ENCODE peak calls at places on chromosomes 4 and X, in nine cellular contexts. One of them, this sample, is unnamed.

GRCh38 chr4:179128299-179128698 is 1686.1 kb upstream of the AGA start:
- DNase-seq in activated gamma-delta T cell treated with Interleukin-2 at 50 U/mL for 16 hours: no peak
- DNase-seq in AG04450: no peak
- DNase-seq in T-helper 9 cell: no peak
- DNase-seq in non-pigmented ciliary epithelial cell: no peak
- DNase-seq in mucosa of descending colon: no peak
- DNase-seq in RWPE1: no peak
- DNase-seq in stimulated activated CD4-positive, alpha-beta T cell treated with anti-CD3 and anti-CD28 coated beads, Interleukin-2, amount 100 ng/mL, for 24 hours: no peak
- DNase-seq in fibroblast of lung: no peak
- DNase-seq in this sample: no peak

GRCh38 chr4:57501715-57502114 is 391.5 kb upstream of the IGFBP7 start:
- DNase-seq in activated gamma-delta T cell treated with Interleukin-2 at 50 U/mL for 16 hours: no peak
- DNase-seq in AG04450: no peak
- DNase-seq in T-helper 9 cell: no peak
- DNase-seq in non-pigmented ciliary epithelial cell: peak
- DNase-seq in mucosa of descending colon: no peak
- DNase-seq in RWPE1: peak
- DNase-seq in stimulated activated CD4-positive, alpha-beta T cell treated with anti-CD3 and anti-CD28 coated beads, Interleukin-2, amount 100 ng/mL, for 24 hours: no peak
- DNase-seq in fibroblast of lung: peak
- DNase-seq in this sample: peak

GRCh38 chr4:6687947-6688878 is 5.5 kb upstream of the S100P start:
- DNase-seq in activated gamma-delta T cell treated with Interleukin-2 at 50 U/mL for 16 hours: no peak
- DNase-seq in AG04450: no peak
- DNase-seq in T-helper 9 cell: no peak
- DNase-seq in non-pigmented ciliary epithelial cell: no peak
- DNase-seq in mucosa of descending colon: no peak
- DNase-seq in RWPE1: no peak
- DNase-seq in stimulated activated CD4-positive, alpha-beta T cell treated with anti-CD3 and anti-CD28 coated beads, Interleukin-2, amount 100 ng/mL, for 24 hours: no peak
- DNase-seq in fibroblast of lung: no peak
- DNase-seq in this sample: no peak

GRCh38 chr4:113978561-113979156 is 788 bp downstream of the ARSJ start:
- DNase-seq in activated gamma-delta T cell treated with Interleukin-2 at 50 U/mL for 16 hours: no peak
- DNase-seq in AG04450: no peak
- DNase-seq in T-helper 9 cell: no peak
- DNase-seq in non-pigmented ciliary epithelial cell: no peak
- DNase-seq in mucosa of descending colon: no peak
- DNase-seq in RWPE1: peak
- DNase-seq in stimulated activated CD4-positive, alpha-beta T cell treated with anti-CD3 and anti-CD28 coated beads, Interleukin-2, amount 100 ng/mL, for 24 hours: no peak
- DNase-seq in fibroblast of lung: peak
- DNase-seq in this sample: no peak

GRCh38 chr4:8821151-8821950 is 50.3 kb downstream of the HMX1 start:
- DNase-seq in activated gamma-delta T cell treated with Interleukin-2 at 50 U/mL for 16 hours: no peak
- DNase-seq in AG04450: no peak
- DNase-seq in T-helper 9 cell: no peak
- DNase-seq in non-pigmented ciliary epithelial cell: no peak
- DNase-seq in mucosa of descending colon: no peak
- DNase-seq in RWPE1: no peak
- DNase-seq in stimulated activated CD4-positive, alpha-beta T cell treated with anti-CD3 and anti-CD28 coated beads, Interleukin-2, amount 100 ng/mL, for 24 hours: no peak
- DNase-seq in fibroblast of lung: no peak
- DNase-seq in this sample: no peak

GRCh38 chr4:573122-573892 is 2.8 kb downstream of the TMEM271 start:
- DNase-seq in activated gamma-delta T cell treated with Interleukin-2 at 50 U/mL for 16 hours: no peak
- DNase-seq in AG04450: no peak
- DNase-seq in T-helper 9 cell: no peak
- DNase-seq in non-pigmented ciliary epithelial cell: no peak
- DNase-seq in mucosa of descending colon: no peak
- DNase-seq in RWPE1: no peak
- DNase-seq in stimulated activated CD4-positive, alpha-beta T cell treated with anti-CD3 and anti-CD28 coated beads, Interleukin-2, amount 100 ng/mL, for 24 hours: no peak
- DNase-seq in fibroblast of lung: no peak
- DNase-seq in this sample: no peak

GRCh38 chrX:46758163-46758955 is 559 bp downstream of the SLC9A7 start:
- DNase-seq in activated gamma-delta T cell treated with Interleukin-2 at 50 U/mL for 16 hours: peak
- DNase-seq in AG04450: no peak
- DNase-seq in T-helper 9 cell: peak
- DNase-seq in non-pigmented ciliary epithelial cell: no peak
- DNase-seq in mucosa of descending colon: peak
- DNase-seq in RWPE1: no peak
- DNase-seq in stimulated activated CD4-positive, alpha-beta T cell treated with anti-CD3 and anti-CD28 coated beads, Interleukin-2, amount 100 ng/mL, for 24 hours: peak
- DNase-seq in fibroblast of lung: peak
- DNase-seq in this sample: peak

GRCh38 chrX:155864655-155865054 is 16.5 kb upstream of the VAMP7 start:
- DNase-seq in activated gamma-delta T cell treated with Interleukin-2 at 50 U/mL for 16 hours: no peak
- DNase-seq in AG04450: no peak
- DNase-seq in T-helper 9 cell: no peak
- DNase-seq in non-pigmented ciliary epithelial cell: no peak
- DNase-seq in mucosa of descending colon: no peak
- DNase-seq in RWPE1: peak
- DNase-seq in stimulated activated CD4-positive, alpha-beta T cell treated with anti-CD3 and anti-CD28 coated beads, Interleukin-2, amount 100 ng/mL, for 24 hours: no peak
- DNase-seq in fibroblast of lung: no peak
- DNase-seq in this sample: no peak

GRCh38 chr4:128355301-128355700 is 67.7 kb upstream of the PGRMC2 start:
- DNase-seq in activated gamma-delta T cell treated with Interleukin-2 at 50 U/mL for 16 hours: no peak
- DNase-seq in AG04450: no peak
- DNase-seq in T-helper 9 cell: no peak
- DNase-seq in non-pigmented ciliary epithelial cell: no peak
- DNase-seq in mucosa of descending colon: peak
- DNase-seq in RWPE1: no peak
- DNase-seq in stimulated activated CD4-positive, alpha-beta T cell treated with anti-CD3 and anti-CD28 coated beads, Interleukin-2, amount 100 ng/mL, for 24 hours: no peak
- DNase-seq in fibroblast of lung: no peak
- DNase-seq in this sample: peak

GRCh38 chr4:159178147-159178541 is 75.3 kb downstream of the RAPGEF2 start:
- DNase-seq in activated gamma-delta T cell treated with Interleukin-2 at 50 U/mL for 16 hours: no peak
- DNase-seq in AG04450: no peak
- DNase-seq in T-helper 9 cell: no peak
- DNase-seq in non-pigmented ciliary epithelial cell: no peak
- DNase-seq in mucosa of descending colon: no peak
- DNase-seq in RWPE1: no peak
- DNase-seq in stimulated activated CD4-positive, alpha-beta T cell treated with anti-CD3 and anti-CD28 coated beads, Interleukin-2, amount 100 ng/mL, for 24 hours: no peak
- DNase-seq in fibroblast of lung: peak
- DNase-seq in this sample: no peak

GRCh38 chr4:11428701-11429571 is at the start of gene HS3ST1:
- DNase-seq in activated gamma-delta T cell treated with Interleukin-2 at 50 U/mL for 16 hours: no peak
- DNase-seq in AG04450: no peak
- DNase-seq in T-helper 9 cell: no peak
- DNase-seq in non-pigmented ciliary epithelial cell: no peak
- DNase-seq in mucosa of descending colon: peak
- DNase-seq in RWPE1: peak
- DNase-seq in stimulated activated CD4-positive, alpha-beta T cell treated with anti-CD3 and anti-CD28 coated beads, Interleukin-2, amount 100 ng/mL, for 24 hours: peak
- DNase-seq in fibroblast of lung: peak
- DNase-seq in this sample: peak

GRCh38 chrX:100647739-100648138 is 3.7 kb downstream of the SRPX2 start:
- DNase-seq in activated gamma-delta T cell treated with Interleukin-2 at 50 U/mL for 16 hours: no peak
- DNase-seq in AG04450: no peak
- DNase-seq in T-helper 9 cell: no peak
- DNase-seq in non-pigmented ciliary epithelial cell: no peak
- DNase-seq in mucosa of descending colon: no peak
- DNase-seq in RWPE1: no peak
- DNase-seq in stimulated activated CD4-positive, alpha-beta T cell treated with anti-CD3 and anti-CD28 coated beads, Interleukin-2, amount 100 ng/mL, for 24 hours: no peak
- DNase-seq in fibroblast of lung: no peak
- DNase-seq in this sample: no peak

GRCh38 chr4:87975466-87975865 is at the start of gene SPP1:
- DNase-seq in activated gamma-delta T cell treated with Interleukin-2 at 50 U/mL for 16 hours: no peak
- DNase-seq in AG04450: no peak
- DNase-seq in T-helper 9 cell: no peak
- DNase-seq in non-pigmented ciliary epithelial cell: no peak
- DNase-seq in mucosa of descending colon: no peak
- DNase-seq in RWPE1: no peak
- DNase-seq in stimulated activated CD4-positive, alpha-beta T cell treated with anti-CD3 and anti-CD28 coated beads, Interleukin-2, amount 100 ng/mL, for 24 hours: no peak
- DNase-seq in fibroblast of lung: no peak
- DNase-seq in this sample: no peak

GRCh38 chr4:70863099-70863790 is 23.6 kb upstream of the GRSF1 start:
- DNase-seq in activated gamma-delta T cell treated with Interleukin-2 at 50 U/mL for 16 hours: no peak
- DNase-seq in AG04450: no peak
- DNase-seq in T-helper 9 cell: no peak
- DNase-seq in non-pigmented ciliary epithelial cell: no peak
- DNase-seq in mucosa of descending colon: no peak
- DNase-seq in RWPE1: no peak
- DNase-seq in stimulated activated CD4-positive, alpha-beta T cell treated with anti-CD3 and anti-CD28 coated beads, Interleukin-2, amount 100 ng/mL, for 24 hours: no peak
- DNase-seq in fibroblast of lung: no peak
- DNase-seq in this sample: no peak

This sample was measured in adrenal gland.